ENCODE peak calls at places on chromosome 6, in seven cellular contexts. One of them, this sample, is unnamed.

GRCh38 chr6:136952714-136953260 is 30.7 kb downstream of the SLC35D3 start:
- DNase-seq in HCT116: no peak
- DNase-seq in mucosa of descending colon: no peak
- DNase-seq in MM.1S: no peak
- DNase-seq in HepG2: no peak
- DNase-seq in mesendoderm: no peak
- DNase-seq in effector memory CD4-positive, alpha-beta T cell: no peak
- DNase-seq in this sample: no peak

GRCh38 chr6:10221186-10221585 is 193.7 kb downstream of the TFAP2A start:
- DNase-seq in MM.1S: no peak
- DNase-seq in HepG2: no peak
- DNase-seq in mucosa of descending colon: no peak
- DNase-seq in HCT116: no peak
- DNase-seq in mesendoderm: no peak
- DNase-seq in effector memory CD4-positive, alpha-beta T cell: no peak
- DNase-seq in this sample: no peak

GRCh38 chr6:33277663-33278391 is 904 bp downstream of the B3GALT4 start:
- DNase-seq in HepG2: no peak
- DNase-seq in mucosa of descending colon: peak; percentile 56
- DNase-seq in mesendoderm: no peak
- DNase-seq in MM.1S: no peak
- DNase-seq in HCT116: no peak
- DNase-seq in effector memory CD4-positive, alpha-beta T cell: peak; percentile 4
- DNase-seq in this sample: no peak

GRCh38 chr6:3480009-3480408 is 23.2 kb upstream of the SLC22A23 start:
- DNase-seq in mucosa of descending colon: no peak
- DNase-seq in MM.1S: no peak
- DNase-seq in mesendoderm: no peak
- DNase-seq in HepG2: no peak
- DNase-seq in HCT116: no peak
- DNase-seq in effector memory CD4-positive, alpha-beta T cell: no peak
- DNase-seq in this sample: no peak

GRCh38 chr6:119442776-119443184 is 93.2 kb upstream of the MAN1A1 start:
- DNase-seq in mucosa of descending colon: no peak
- DNase-seq in HCT116: no peak
- DNase-seq in HepG2: peak; percentile 4
- DNase-seq in MM.1S: peak; percentile 97
- DNase-seq in effector memory CD4-positive, alpha-beta T cell: no peak
- DNase-seq in mesendoderm: no peak
- DNase-seq in this sample: no peak

GRCh38 chr6:132598473-132598872 is 8.9 kb upstream of the TAAR5 start:
- DNase-seq in MM.1S: peak; percentile 22
- DNase-seq in HepG2: peak; percentile 57
- DNase-seq in HCT116: peak; percentile 44
- DNase-seq in mucosa of descending colon: no peak
- DNase-seq in mesendoderm: peak; percentile 69
- DNase-seq in effector memory CD4-positive, alpha-beta T cell: no peak
- DNase-seq in this sample: peak; percentile 33

GRCh38 chr6:157468574-157468973 is 87.6 kb downstream of the ZDHHC14 start:
- DNase-seq in HepG2: no peak
- DNase-seq in mesendoderm: no peak
- DNase-seq in MM.1S: no peak
- DNase-seq in effector memory CD4-positive, alpha-beta T cell: no peak
- DNase-seq in mucosa of descending colon: no peak
- DNase-seq in HCT116: no peak
- DNase-seq in this sample: no peak

GRCh38 chr6:1393641-1394283 is 4.4 kb downstream of the FOXF2 start:
- DNase-seq in effector memory CD4-positive, alpha-beta T cell: no peak
- DNase-seq in HepG2: no peak
- DNase-seq in mucosa of descending colon: no peak
- DNase-seq in HCT116: no peak
- DNase-seq in MM.1S: no peak
- DNase-seq in mesendoderm: no peak
- DNase-seq in this sample: no peak

GRCh38 chr6:7636151-7636550 is 46.2 kb downstream of the SNRNP48 start:
- DNase-seq in mesendoderm: no peak
- DNase-seq in MM.1S: no peak
- DNase-seq in HepG2: peak; percentile 23
- DNase-seq in effector memory CD4-positive, alpha-beta T cell: no peak
- DNase-seq in HCT116: no peak
- DNase-seq in mucosa of descending colon: no peak
- DNase-seq in this sample: no peak

GRCh38 chr6:71349976-71350615 is 61.5 kb downstream of the OGFRL1 start:
- DNase-seq in effector memory CD4-positive, alpha-beta T cell: no peak
- DNase-seq in HepG2: no peak
- DNase-seq in HCT116: no peak
- DNase-seq in MM.1S: no peak
- DNase-seq in mesendoderm: no peak
- DNase-seq in mucosa of descending colon: no peak
- DNase-seq in this sample: no peak

GRCh38 chr6:62775427-62776022 is 435.7 kb upstream of the FKBP1C start:
- DNase-seq in HepG2: peak; percentile 36
- DNase-seq in HCT116: peak; percentile 0
- DNase-seq in MM.1S: peak; percentile 18
- DNase-seq in effector memory CD4-positive, alpha-beta T cell: no peak
- DNase-seq in mucosa of descending colon: no peak
- DNase-seq in mesendoderm: peak; percentile 47
- DNase-seq in this sample: peak; percentile 4

GRCh38 chr6:130118236-130118635 is 99.9 kb downstream of the L3MBTL3 start:
- DNase-seq in HCT116: no peak
- DNase-seq in effector memory CD4-positive, alpha-beta T cell: no peak
- DNase-seq in MM.1S: no peak
- DNase-seq in mesendoderm: no peak
- DNase-seq in HepG2: no peak
- DNase-seq in mucosa of descending colon: no peak
- DNase-seq in this sample: no peak

GRCh38 chr6:126300735-126301134 is 39.2 kb upstream of the CENPW start:
- DNase-seq in mucosa of descending colon: no peak
- DNase-seq in HCT116: no peak
- DNase-seq in HepG2: no peak
- DNase-seq in mesendoderm: no peak
- DNase-seq in MM.1S: peak; percentile 52
- DNase-seq in effector memory CD4-positive, alpha-beta T cell: no peak
- DNase-seq in this sample: no peak

GRCh38 chr6:105192707-105193465 is 13.1 kb upstream of the POPDC3 start:
- DNase-seq in MM.1S: no peak
- DNase-seq in mesendoderm: no peak
- DNase-seq in mucosa of descending colon: no peak
- DNase-seq in HepG2: no peak
- DNase-seq in HCT116: no peak
- DNase-seq in effector memory CD4-positive, alpha-beta T cell: no peak
- DNase-seq in this sample: no peak

GRCh38 chr6:158131926-158132325 is 36.1 kb downstream of the SERAC1 start:
- DNase-seq in effector memory CD4-positive, alpha-beta T cell: no peak
- DNase-seq in MM.1S: peak; percentile 21
- DNase-seq in mucosa of descending colon: no peak
- DNase-seq in mesendoderm: peak; percentile 29
- DNase-seq in HepG2: peak; percentile 58
- DNase-seq in HCT116: no peak
- DNase-seq in this sample: no peak

GRCh38 chr6:146028250-146028789 is 542 bp upstream of the GRM1 start:
- DNase-seq in mesendoderm: peak; percentile 75
- DNase-seq in HCT116: no peak
- DNase-seq in mucosa of descending colon: peak; percentile 74
- DNase-seq in HepG2: peak; percentile 36
- DNase-seq in MM.1S: peak; percentile 20
- DNase-seq in effector memory CD4-positive, alpha-beta T cell: no peak
- DNase-seq in this sample: no peak

GRCh38 chr6:107305391-107305790 is 154.0 kb downstream of the PDSS2 start:
- DNase-seq in MM.1S: no peak
- DNase-seq in HCT116: no peak
- DNase-seq in HepG2: no peak
- DNase-seq in mesendoderm: no peak
- DNase-seq in mucosa of descending colon: no peak
- DNase-seq in effector memory CD4-positive, alpha-beta T cell: no peak
- DNase-seq in this sample: no peak

GRCh38 chr6:134421496-134421895 is 103.6 kb upstream of the SGK1 start:
- DNase-seq in mesendoderm: no peak
- DNase-seq in HCT116: no peak
- DNase-seq in effector memory CD4-positive, alpha-beta T cell: no peak
- DNase-seq in MM.1S: no peak
- DNase-seq in HepG2: no peak
- DNase-seq in mucosa of descending colon: no peak
- DNase-seq in this sample: no peak

GRCh38 chr6:32852844-32853540 is 512 bp downstream of the TAP1 start:
- DNase-seq in effector memory CD4-positive, alpha-beta T cell: peak; percentile 49
- DNase-seq in mucosa of descending colon: peak; percentile 69
- DNase-seq in MM.1S: peak; percentile 53
- DNase-seq in mesendoderm: peak; percentile 16
- DNase-seq in HepG2: no peak
- DNase-seq in HCT116: no peak
- DNase-seq in this sample: no peak

DNA sequence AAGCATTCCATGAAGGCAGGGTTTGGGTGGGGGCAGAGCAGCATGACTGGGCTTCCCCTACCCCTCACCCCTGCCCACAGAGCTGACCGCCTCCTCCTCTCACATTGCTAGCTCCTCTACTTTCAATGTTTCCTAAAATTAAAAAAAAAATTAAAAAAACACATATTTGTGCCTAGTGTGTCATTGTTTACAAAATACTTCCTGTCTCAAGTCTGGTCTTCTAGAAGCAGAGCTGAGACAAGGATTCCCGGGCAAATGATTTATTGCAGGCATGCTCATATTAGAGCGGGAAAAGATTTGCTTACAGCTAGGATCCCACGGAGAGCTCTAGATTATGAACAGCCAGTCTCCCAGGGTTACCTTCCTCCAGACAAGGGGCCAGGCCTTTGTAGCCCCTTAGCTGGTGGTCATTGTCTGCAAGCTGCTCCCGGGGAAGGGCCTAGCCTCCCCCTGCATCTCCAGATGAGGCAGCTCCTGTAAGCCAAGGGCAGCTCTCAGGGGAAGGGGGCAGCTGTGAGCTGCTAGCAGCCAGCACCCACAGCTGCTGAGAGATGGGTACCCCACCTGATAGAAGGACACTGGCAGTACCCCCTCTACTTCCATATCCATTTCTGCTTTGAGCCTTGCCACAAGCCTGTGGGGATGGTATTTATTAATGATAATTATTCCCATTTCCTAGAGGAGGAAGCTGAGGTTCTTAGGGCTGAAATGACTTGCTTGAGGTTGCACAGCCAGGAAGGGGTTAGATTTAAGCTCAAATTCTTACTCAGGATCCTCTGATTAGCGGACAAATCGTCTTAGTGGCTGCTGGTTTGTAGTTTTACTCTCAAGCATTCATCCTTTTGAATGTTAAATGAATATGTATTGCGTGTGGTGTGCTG is 9.5 kb downstream of the PACSIN1 start:
- DNase-seq in mucosa of descending colon: no peak
- DNase-seq in mesendoderm: no peak
- DNase-seq in HepG2: no peak
- DNase-seq in HCT116: no peak
- DNase-seq in MM.1S: no peak
- DNase-seq in effector memory CD4-positive, alpha-beta T cell: no peak
- DNase-seq in this sample: no peak
- H3K4me1 ChIP-seq in mucosa of descending colon: no peaks in the 10 kb centered on the region
- H3K4me1 ChIP-seq in mesendoderm: no peaks in the 10 kb centered on the region
- H3K4me1 ChIP-seq in HepG2: no peaks in the 10 kb centered on the region
- H3K4me1 ChIP-seq in HCT116: no peaks in the 10 kb centered on the region
- H3K4me1 ChIP-seq in MM.1S: no peaks in the 10 kb centered on the region
- H3K4me1 ChIP-seq in effector memory CD4-positive, alpha-beta T cell: no peaks in the 10 kb centered on the region
- H3K4me1 ChIP-seq in this sample: peaks cover 2% of the 10 kb centered on the region

GRCh38 chr6:56040875-56041274 is 165.5 kb upstream of the BMP5 start:
- DNase-seq in MM.1S: no peak
- DNase-seq in HCT116: no peak
- DNase-seq in HepG2: no peak
- DNase-seq in mucosa of descending colon: no peak
- DNase-seq in mesendoderm: no peak
- DNase-seq in effector memory CD4-positive, alpha-beta T cell: no peak
- DNase-seq in this sample: no peak

GRCh38 chr6:56046576-56046975 is 171.2 kb upstream of the BMP5 start:
- DNase-seq in HCT116: no peak
- DNase-seq in HepG2: no peak
- DNase-seq in MM.1S: no peak
- DNase-seq in mesendoderm: no peak
- DNase-seq in mucosa of descending colon: no peak
- DNase-seq in effector memory CD4-positive, alpha-beta T cell: no peak
- DNase-seq in this sample: no peak

GRCh38 chr6:56043076-56043475 is 167.7 kb upstream of the BMP5 start:
- DNase-seq in MM.1S: no peak
- DNase-seq in mucosa of descending colon: no peak
- DNase-seq in HCT116: no peak
- DNase-seq in effector memory CD4-positive, alpha-beta T cell: no peak
- DNase-seq in HepG2: no peak
- DNase-seq in mesendoderm: no peak
- DNase-seq in this sample: no peak

GRCh38 chr6:56041591-56041990 is 166.2 kb upstream of the BMP5 start:
- DNase-seq in mucosa of descending colon: no peak
- DNase-seq in mesendoderm: no peak
- DNase-seq in MM.1S: no peak
- DNase-seq in HepG2: no peak
- DNase-seq in HCT116: no peak
- DNase-seq in effector memory CD4-positive, alpha-beta T cell: no peak
- DNase-seq in this sample: no peak

DNA sequence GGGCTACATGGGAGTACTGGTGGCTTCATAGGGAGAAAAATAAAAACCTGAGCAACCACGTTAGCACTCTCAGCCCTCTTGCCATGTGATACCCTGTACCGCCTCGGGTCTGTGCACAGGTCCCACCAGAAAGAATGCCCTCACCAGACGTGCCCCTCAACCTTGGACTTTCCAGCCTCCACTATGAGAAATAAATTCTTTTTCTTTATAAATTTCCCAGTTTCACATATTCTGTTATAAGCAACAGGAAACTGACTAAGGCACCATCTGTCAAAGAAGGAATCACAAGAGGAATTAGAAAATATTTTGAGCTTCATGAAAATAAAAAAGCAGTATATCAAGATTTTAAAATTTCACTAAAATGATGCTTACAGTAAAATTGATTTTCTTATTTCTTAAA is 168.4 kb upstream of the BMP5 start:
- DNase-seq in HCT116: no peak
- DNase-seq in mesendoderm: no peak
- DNase-seq in effector memory CD4-positive, alpha-beta T cell: no peak
- DNase-seq in mucosa of descending colon: no peak
- DNase-seq in HepG2: no peak
- DNase-seq in MM.1S: no peak
- DNase-seq in this sample: no peak
- H3K4me1 ChIP-seq in HCT116: no peaks in the 10 kb centered on the region
- H3K4me1 ChIP-seq in mesendoderm: no peaks in the 10 kb centered on the region
- H3K4me1 ChIP-seq in effector memory CD4-positive, alpha-beta T cell: no peaks in the 10 kb centered on the region
- H3K4me1 ChIP-seq in mucosa of descending colon: no peaks in the 10 kb centered on the region
- H3K4me1 ChIP-seq in HepG2: no peaks in the 10 kb centered on the region
- H3K4me1 ChIP-seq in MM.1S: peaks cover 11% of the 10 kb centered on the region
- H3K4me1 ChIP-seq in this sample: no peaks in the 10 kb centered on the region

GRCh38 chr6:39812853-39813533 is 20.8 kb downstream of the DAAM2 start:
- DNase-seq in HCT116: no peak
- DNase-seq in MM.1S: peak; percentile 76
- DNase-seq in mucosa of descending colon: no peak
- DNase-seq in effector memory CD4-positive, alpha-beta T cell: no peak
- DNase-seq in HepG2: no peak
- DNase-seq in mesendoderm: peak; percentile 33
- DNase-seq in this sample: no peak
- H3K4me1 ChIP-seq in HCT116: no peaks in the 10 kb centered on the region
- H3K4me1 ChIP-seq in MM.1S: peaks cover 14% of the 10 kb centered on the region
- H3K4me1 ChIP-seq in mucosa of descending colon: no peaks in the 10 kb centered on the region
- H3K4me1 ChIP-seq in effector memory CD4-positive, alpha-beta T cell: no peaks in the 10 kb centered on the region
- H3K4me1 ChIP-seq in HepG2: no peaks in the 10 kb centered on the region
- H3K4me1 ChIP-seq in mesendoderm: no peaks in the 10 kb centered on the region
- H3K4me1 ChIP-seq in this sample: peaks cover 1% of the 10 kb centered on the region

GRCh38 chr6:83190596-83190995 is 2.5 kb downstream of the PGM3 start:
- DNase-seq in MM.1S: no peak
- DNase-seq in mesendoderm: peak; percentile 62
- DNase-seq in HCT116: no peak
- DNase-seq in mucosa of descending colon: no peak
- DNase-seq in effector memory CD4-positive, alpha-beta T cell: no peak
- DNase-seq in HepG2: peak; percentile 50
- DNase-seq in this sample: no peak
- H3K4me1 ChIP-seq in MM.1S: peaks cover 12% of the 10 kb centered on the region
- H3K4me1 ChIP-seq in mesendoderm: peaks cover 4% of the 10 kb centered on the region
- H3K4me1 ChIP-seq in HCT116: peaks cover 3% of the 10 kb centered on the region
- H3K4me1 ChIP-seq in mucosa of descending colon: peaks cover 13% of the 10 kb centered on the region
- H3K4me1 ChIP-seq in effector memory CD4-positive, alpha-beta T cell: peaks cover 5% of the 10 kb centered on the region
- H3K4me1 ChIP-seq in HepG2: peaks cover 49% of the 10 kb centered on the region
- H3K4me1 ChIP-seq in this sample: no peaks in the 10 kb centered on the region

This sample was measured in iPS DF 6.9.